ENCODE peak calls at places on chromosomes 1 and 21, in ten cellular contexts. One of them, this sample, is unnamed.

GRCh38 chr21:36792505-36792967 is 93.6 kb downstream of the SIM2 start:
- DNase-seq in sciatic nerve: no peak
- DNase-seq in mucosa of descending colon: no peak
- DNase-seq in activated gamma-delta T cell treated with anti-CD3 and anti-CD28 coated beads, Interleukin-2, amount 50 U/mL, for 16 hours: no peak
- DNase-seq in ureter: no peak
- DNase-seq in SIG-M5: no peak
- DNase-seq in T1000: peak; percentile 42
- DNase-seq in ELR: peak; percentile 66
- DNase-seq in GM12891: no peak
- DNase-seq in fibroblast of mammary gland: peak; percentile 45
- DNase-seq in this sample: peak; percentile 57

GRCh38 chr1:10288059-10288615 is 77.8 kb downstream of the KIF1B start:
- DNase-seq in activated gamma-delta T cell treated with anti-CD3 and anti-CD28 coated beads, Interleukin-2, amount 50 U/mL, for 16 hours: no peak
- DNase-seq in sciatic nerve: no peak
- DNase-seq in fibroblast of mammary gland: no peak
- DNase-seq in mucosa of descending colon: no peak
- DNase-seq in ureter: no peak
- DNase-seq in GM12891: no peak
- DNase-seq in ELR: no peak
- DNase-seq in T1000: no peak
- DNase-seq in SIG-M5: no peak
- DNase-seq in this sample: no peak

GRCh38 chr1:211939876-211940468 is 95.4 kb downstream of the INTS7 start:
- DNase-seq in T1000: no peak
- DNase-seq in SIG-M5: no peak
- DNase-seq in sciatic nerve: no peak
- DNase-seq in ureter: no peak
- DNase-seq in activated gamma-delta T cell treated with anti-CD3 and anti-CD28 coated beads, Interleukin-2, amount 50 U/mL, for 16 hours: no peak
- DNase-seq in ELR: no peak
- DNase-seq in fibroblast of mammary gland: no peak
- DNase-seq in mucosa of descending colon: no peak
- DNase-seq in GM12891: no peak
- DNase-seq in this sample: no peak

GRCh38 chr1:171115280-171115897 is 24.7 kb downstream of the FMO3 start:
- DNase-seq in mucosa of descending colon: no peak
- DNase-seq in GM12891: no peak
- DNase-seq in T1000: no peak
- DNase-seq in activated gamma-delta T cell treated with anti-CD3 and anti-CD28 coated beads, Interleukin-2, amount 50 U/mL, for 16 hours: no peak
- DNase-seq in fibroblast of mammary gland: peak; percentile 51
- DNase-seq in ureter: no peak
- DNase-seq in ELR: no peak
- DNase-seq in SIG-M5: no peak
- DNase-seq in sciatic nerve: no peak
- DNase-seq in this sample: no peak

GRCh38 chr21:39441502-39442475 is 3.8 kb downstream of the LCA5L start:
- DNase-seq in sciatic nerve: no peak
- DNase-seq in GM12891: no peak
- DNase-seq in SIG-M5: no peak
- DNase-seq in ureter: no peak
- DNase-seq in ELR: peak; percentile 62
- DNase-seq in mucosa of descending colon: peak; percentile 38
- DNase-seq in activated gamma-delta T cell treated with anti-CD3 and anti-CD28 coated beads, Interleukin-2, amount 50 U/mL, for 16 hours: no peak
- DNase-seq in fibroblast of mammary gland: peak; percentile 64
- DNase-seq in T1000: no peak
- DNase-seq in this sample: peak; percentile 62

GRCh38 chr1:18137759-18138345 is 30.3 kb downstream of the IGSF21 start:
- DNase-seq in SIG-M5: no peak
- DNase-seq in mucosa of descending colon: no peak
- DNase-seq in ureter: no peak
- DNase-seq in fibroblast of mammary gland: no peak
- DNase-seq in GM12891: no peak
- DNase-seq in activated gamma-delta T cell treated with anti-CD3 and anti-CD28 coated beads, Interleukin-2, amount 50 U/mL, for 16 hours: no peak
- DNase-seq in ELR: no peak
- DNase-seq in sciatic nerve: no peak
- DNase-seq in T1000: no peak
- DNase-seq in this sample: no peak

GRCh38 chr1:155011004-155011416 is 8.4 kb downstream of the ZBTB7B start:
- DNase-seq in sciatic nerve: no peak
- DNase-seq in GM12891: no peak
- DNase-seq in ureter: no peak
- DNase-seq in activated gamma-delta T cell treated with anti-CD3 and anti-CD28 coated beads, Interleukin-2, amount 50 U/mL, for 16 hours: no peak
- DNase-seq in SIG-M5: no peak
- DNase-seq in mucosa of descending colon: no peak
- DNase-seq in ELR: no peak
- DNase-seq in fibroblast of mammary gland: no peak
- DNase-seq in T1000: no peak
- DNase-seq in this sample: no peak

GRCh38 chr21:39048064-39048463 is 135.2 kb downstream of the PSMG1 start:
- DNase-seq in sciatic nerve: no peak
- DNase-seq in mucosa of descending colon: peak; percentile 59
- DNase-seq in activated gamma-delta T cell treated with anti-CD3 and anti-CD28 coated beads, Interleukin-2, amount 50 U/mL, for 16 hours: no peak
- DNase-seq in ureter: no peak
- DNase-seq in ELR: peak; percentile 79
- DNase-seq in SIG-M5: no peak
- DNase-seq in GM12891: no peak
- DNase-seq in T1000: peak; percentile 75
- DNase-seq in fibroblast of mammary gland: peak; percentile 15
- DNase-seq in this sample: no peak

GRCh38 chr1:198794498-198794897 is 155.7 kb downstream of the PTPRC start:
- DNase-seq in T1000: no peak
- DNase-seq in fibroblast of mammary gland: peak; percentile 78
- DNase-seq in sciatic nerve: no peak
- DNase-seq in activated gamma-delta T cell treated with anti-CD3 and anti-CD28 coated beads, Interleukin-2, amount 50 U/mL, for 16 hours: no peak
- DNase-seq in mucosa of descending colon: no peak
- DNase-seq in GM12891: no peak
- DNase-seq in SIG-M5: no peak
- DNase-seq in ureter: no peak
- DNase-seq in ELR: peak; percentile 73
- DNase-seq in this sample: no peak

GRCh38 chr1:95309031-95309459 is 75.0 kb downstream of the RWDD3 start:
- DNase-seq in activated gamma-delta T cell treated with anti-CD3 and anti-CD28 coated beads, Interleukin-2, amount 50 U/mL, for 16 hours: no peak
- DNase-seq in fibroblast of mammary gland: peak; percentile 50
- DNase-seq in mucosa of descending colon: no peak
- DNase-seq in GM12891: no peak
- DNase-seq in T1000: no peak
- DNase-seq in SIG-M5: no peak
- DNase-seq in ELR: peak; percentile 62
- DNase-seq in sciatic nerve: no peak
- DNase-seq in ureter: no peak
- DNase-seq in this sample: peak; percentile 69

GRCh38 chr1:232982238-232982944 is 32.0 kb downstream of the NTPCR start:
- DNase-seq in GM12891: no peak
- DNase-seq in T1000: peak; percentile 52
- DNase-seq in activated gamma-delta T cell treated with anti-CD3 and anti-CD28 coated beads, Interleukin-2, amount 50 U/mL, for 16 hours: no peak
- DNase-seq in sciatic nerve: no peak
- DNase-seq in SIG-M5: no peak
- DNase-seq in ELR: peak; percentile 83
- DNase-seq in ureter: no peak
- DNase-seq in fibroblast of mammary gland: no peak
- DNase-seq in mucosa of descending colon: no peak
- DNase-seq in this sample: no peak

This sample was measured in NCI-H1092 treated with DMSO at 0.1 percent for 48 hours.